ENCODE peak calls at places on chromosomes 12 and 14, in four cellular contexts. Q is thyroid gland; R is CD4-positive, alpha-beta T cell; T is astrocyte. V is an unnamed sample.

GRCh38 chr12:123075092-123075491 is 75.8 kb downstream of the PITPNM2 start:
- DNase-seq in Q (no peak), R (no peak), T (no peak), V (no peak)

GRCh38 chr12:6965714-6966113 is 4.8 kb downstream of the PHB2 start:
- DNase-seq in Q (no peak), R (no peak), T (no peak), V (no peak)

GRCh38 chr12:55743131-55743921 is 404 bp downstream of the GDF11 start:
- DNase-seq in Q (peak), R (peak), T (peak), V (peak)

GRCh38 chr14:60637138-60637489 is 12.2 kb downstream of the SIX1 start:
- DNase-seq in Q (no peak), R (no peak), T (no peak), V (no peak)

GRCh38 chr12:56104815-56105476 is 587 bp downstream of the PA2G4 start:
- DNase-seq in Q (peak), R (no peak), T (no peak), V (no peak)

GRCh38 chr12:106288510-106289195 is 13.9 kb upstream of the TCP11L2 start:
- DNase-seq in Q (no peak), R (no peak), T (peak), V (no peak)

GRCh38 chr12:124518051-124518932 is 49.1 kb downstream of the NCOR2 start:
- DNase-seq in Q (peak), R (no peak), T (peak), V (no peak)

GRCh38 chr12:69881771-69882170 is 56.7 kb downstream of the MYRFL start:
- DNase-seq in Q (no peak), R (no peak), T (no peak), V (no peak)

GRCh38 chr14:39425947-39426346 is 6.3 kb downstream of the FBXO33 start:
- DNase-seq in Q (no peak), R (no peak), T (no peak), V (no peak)

GRCh38 chr14:76644875-76645518 is 116.3 kb upstream of the VASH1 start:
- DNase-seq in Q (peak), R (no peak), T (no peak), V (no peak)

GRCh38 chr14:69519253-69519661 is 34.7 kb downstream of the PLEKHD1 start:
- DNase-seq in Q (peak), R (no peak), T (no peak), V (no peak)

GRCh38 chr12:53729659-53730058 is 2.4 kb upstream of the CALCOCO1 start:
- DNase-seq in Q (no peak), R (no peak), T (no peak), V (no peak)

GRCh38 chr14:57403521-57403864 is 13.1 kb downstream of the NAA30 start:
- DNase-seq in Q (no peak), R (no peak), T (no peak), V (no peak)

GRCh38 chr14:95522116-95522515 is 5.7 kb upstream of the SYNE3 start:
- DNase-seq in Q (no peak), R (no peak), T (no peak), V (no peak)

GRCh38 chr12:58919271-58920101 is 818 bp downstream of the LRIG3 start:
- DNase-seq in Q (peak), R (no peak), T (peak), V (no peak)

GRCh38 chr12:121465921-121466799 is 66.2 kb downstream of the RNF34 start:
- DNase-seq in Q (no peak), R (peak), T (no peak), V (peak)

GRCh38 chr12:263574-263973 is 938 bp upstream of the SLC6A13 start:
- DNase-seq in Q (no peak), R (no peak), T (peak), V (no peak)

GRCh38 chr14:104281768-104282301 is 143.4 kb downstream of the KIF26A start:
- DNase-seq in Q (no peak), R (no peak), T (no peak), V (no peak)

GRCh38 chr12:116441292-116441691 is 117.9 kb upstream of the MAP1LC3B2 start:
- DNase-seq in Q (peak), R (no peak), T (no peak), V (no peak)

GRCh38 chr12:55074771-55075170 is 51.4 kb upstream of the OR9K2 start:
- DNase-seq in Q (no peak), R (no peak), T (no peak), V (no peak)

GRCh38 chr12:52391618-52392002 is 6.2 kb upstream of the KRT84 start:
- DNase-seq in Q (peak), R (no peak), T (no peak), V (no peak)

GRCh38 chr14:71166434-71166833 is 259.2 kb downstream of the PCNX1 start:
- DNase-seq in Q (no peak), R (no peak), T (peak), V (no peak)

GRCh38 chr14:71320734-71321555 is 413.7 kb downstream of the PCNX1 start:
- DNase-seq in Q (peak), R (peak), T (peak), V (peak)

GRCh38 chr12:15689751-15690191 is 99.4 kb downstream of the EPS8 start:
- DNase-seq in Q (no peak), R (no peak), T (no peak), V (no peak)

GRCh38 chr12:76113800-76114757 is 29.6 kb upstream of the NAP1L1 start:
- DNase-seq in Q (no peak), R (no peak), T (no peak), V (no peak)

GRCh38 chr12:107477018-107477417 is 208.6 kb upstream of the PWP1 start:
- DNase-seq in Q (no peak), R (no peak), T (no peak), V (no peak)

GRCh38 chr12:24596768-24597388 is 352.0 kb downstream of the BCAT1 start:
- DNase-seq in Q (no peak), R (no peak), T (peak), V (no peak)

GRCh38 chr12:11174022-11174421 is 3.0 kb downstream of the SMIM10L1 start:
- DNase-seq in Q (no peak), R (no peak), T (no peak), V (no peak)

GRCh38 chr12:21566223-21566906 is 38.3 kb downstream of the GYS2 start:
- DNase-seq in Q (no peak), R (no peak), T (no peak), V (no peak)

GRCh38 chr14:93301821-93302447 is 30.9 kb downstream of the BTBD7 start:
- DNase-seq in Q (no peak), R (no peak), T (peak), V (no peak)

GRCh38 chr12:42961395-42961794 is 371.8 kb upstream of the PRICKLE1 start:
- DNase-seq in Q (peak), R (no peak), T (peak), V (no peak)

GRCh38 chr12:44015333-44015941 is 179.6 kb downstream of the TMEM117 start:
- DNase-seq in Q (no peak), R (no peak), T (peak), V (no peak)

GRCh38 chr12:60501124-60501729 is 905.4 kb downstream of the SLC16A7 start:
- DNase-seq in Q (no peak), R (no peak), T (peak), V (no peak)

GRCh38 chr14:61281186-61281676 is at the start of gene TMEM30B:
- DNase-seq in Q (peak), R (peak), T (no peak), V (peak)

GRCh38 chr12:82687020-82687951 is 580 bp downstream of the TMTC2 start:
- DNase-seq in Q (peak), R (peak), T (peak), V (peak)

GRCh38 chr12:47988073-47989022 is 15.9 kb downstream of the COL2A1 start:
- DNase-seq in Q (no peak), R (no peak), T (peak), V (no peak)

DNA sequence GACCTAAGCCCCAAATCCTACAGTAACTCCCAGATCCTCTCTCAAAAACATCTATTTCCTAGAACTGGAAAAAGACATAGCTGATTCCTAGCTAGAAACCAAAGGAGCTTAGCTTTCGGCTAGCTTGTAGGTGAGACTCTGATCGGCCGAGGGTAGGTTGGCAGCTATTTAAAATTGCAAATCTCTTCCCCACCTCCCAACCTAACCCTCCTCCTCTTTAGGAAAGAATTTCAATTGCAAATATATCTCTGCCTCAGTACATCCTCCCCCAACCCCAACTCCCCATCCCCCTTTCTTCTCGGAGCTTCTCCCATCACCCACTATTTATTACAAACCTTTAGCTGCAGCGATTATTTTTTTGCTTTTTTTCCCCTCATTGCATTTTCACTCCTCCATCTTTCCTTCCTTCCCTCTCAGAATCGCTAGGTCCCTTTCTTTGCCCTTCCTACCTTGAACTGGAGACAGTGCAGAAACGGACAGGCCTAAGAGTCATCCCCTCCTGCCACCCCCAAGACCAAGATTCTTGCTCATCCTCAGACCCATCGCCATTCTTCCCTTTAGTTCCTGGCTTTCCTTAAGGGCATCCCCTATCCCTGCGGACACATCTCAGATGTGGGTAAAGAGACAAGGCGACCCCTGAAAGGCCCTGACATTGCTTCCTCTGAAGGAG is 13.4 kb downstream of the ZFHX2 start:
- DNase-seq in Q (no peak), R (no peak), T (no peak), V (no peak)
- H3K27ac ChIP-seq in Q (no peak), R (no peak), T (no peak), V (no peak)

GRCh38 chr12:109443794-109444193 is 33.3 kb downstream of the KCTD10 start:
- DNase-seq in Q (peak), R (no peak), T (no peak), V (no peak)
- H3K27ac ChIP-seq in Q (peak), R (no peak), T (no peak), V (no peak)

GRCh38 chr12:3656946-3657622 is 95.8 kb downstream of the CRACR2A start:
- DNase-seq in Q (no peak), R (no peak), T (no peak), V (no peak)

GRCh38 chr12:3655331-3655900 is 97.5 kb downstream of the CRACR2A start:
- DNase-seq in Q (peak), R (no peak), T (no peak), V (peak)

GRCh38 chr12:3646561-3647241 is 106.2 kb downstream of the CRACR2A start:
- DNase-seq in Q (peak), R (no peak), T (no peak), V (no peak)

GRCh38 chr12:3647504-3647903 is 105.4 kb downstream of the CRACR2A start:
- DNase-seq in Q (no peak), R (no peak), T (no peak), V (no peak)

DNA sequence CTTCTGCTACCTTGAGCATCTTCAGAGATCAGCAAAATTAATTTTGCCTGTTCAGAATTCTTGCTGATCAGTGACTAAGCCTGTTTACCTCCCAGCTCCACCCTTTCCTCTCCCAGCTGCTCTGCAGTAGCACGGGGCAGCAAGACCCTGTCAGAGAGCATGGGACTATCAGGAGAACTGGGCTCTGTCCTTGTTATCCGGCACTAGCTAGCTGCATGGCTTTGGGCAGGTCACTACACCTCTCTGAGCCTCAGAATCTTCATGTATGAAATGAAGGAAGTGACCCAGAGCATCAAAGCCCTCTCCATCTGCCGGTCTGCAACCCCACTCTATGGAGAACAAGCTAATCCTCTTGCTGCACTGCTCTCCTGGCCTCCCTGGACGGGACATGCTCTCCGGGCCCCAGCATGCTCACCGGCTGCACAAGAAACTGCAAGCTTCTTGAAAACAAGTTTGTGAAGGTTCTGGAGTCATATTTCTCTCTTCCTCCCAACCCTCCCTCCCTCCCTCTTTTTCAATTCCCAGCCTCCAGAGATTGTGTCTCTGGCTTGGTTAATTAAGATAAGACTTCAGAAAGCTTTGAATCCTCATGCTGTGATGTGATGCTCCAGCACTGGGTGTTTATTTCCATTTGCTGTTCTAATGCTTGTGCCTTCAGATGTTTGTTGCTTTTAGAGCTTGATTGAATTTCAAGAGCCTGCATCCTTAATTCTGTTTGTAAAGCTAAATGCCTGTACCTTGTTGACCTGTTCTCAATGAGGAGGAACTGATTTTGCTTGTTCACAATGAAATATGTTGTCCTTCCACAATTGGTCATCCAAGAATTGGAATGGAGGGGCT is 101.1 kb downstream of the CRACR2A start:
- DNase-seq in Q (peak), R (no peak), T (no peak), V (no peak)
- H3K27ac ChIP-seq in Q (no peak), R (no peak), T (no peak), V (no peak)

DNA sequence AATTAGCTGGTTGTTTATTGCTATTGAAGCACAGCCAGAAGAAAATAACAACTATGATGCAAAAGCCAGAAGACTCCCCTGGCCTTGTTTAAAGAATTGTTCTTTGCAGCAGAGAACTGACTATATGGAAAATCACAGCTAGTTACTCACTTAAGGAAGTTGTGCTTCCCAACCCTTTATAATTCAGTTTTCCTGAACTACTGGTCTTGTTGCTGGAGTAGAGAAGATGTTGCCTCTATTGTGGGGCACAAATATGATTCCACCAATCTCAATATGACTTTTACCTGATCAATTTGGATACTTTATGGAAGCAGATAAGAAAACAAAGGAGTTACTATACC is 586.7 kb downstream of the LRFN5 start:
- DNase-seq in Q (no peak), R (no peak), T (no peak), V (no peak)
- H3K27ac ChIP-seq in Q (no peak), R (no peak), T (peak), V (no peak)

GRCh38 chr12:49588281-49588680 is 17.2 kb downstream of the FAM186B start:
- DNase-seq in Q (no peak), R (no peak), T (no peak), V (no peak)

GRCh38 chr12:49582840-49583239 is 14.9 kb upstream of the MCRS1 start:
- DNase-seq in Q (peak), R (no peak), T (no peak), V (no peak)

GRCh38 chr12:49583361-49584094 is 15.6 kb upstream of the MCRS1 start:
- DNase-seq in Q (no peak), R (no peak), T (no peak), V (no peak)

GRCh38 chr12:49587174-49587908 is 18.1 kb downstream of the FAM186B start:
- DNase-seq in Q (no peak), R (no peak), T (no peak), V (no peak)

DNA sequence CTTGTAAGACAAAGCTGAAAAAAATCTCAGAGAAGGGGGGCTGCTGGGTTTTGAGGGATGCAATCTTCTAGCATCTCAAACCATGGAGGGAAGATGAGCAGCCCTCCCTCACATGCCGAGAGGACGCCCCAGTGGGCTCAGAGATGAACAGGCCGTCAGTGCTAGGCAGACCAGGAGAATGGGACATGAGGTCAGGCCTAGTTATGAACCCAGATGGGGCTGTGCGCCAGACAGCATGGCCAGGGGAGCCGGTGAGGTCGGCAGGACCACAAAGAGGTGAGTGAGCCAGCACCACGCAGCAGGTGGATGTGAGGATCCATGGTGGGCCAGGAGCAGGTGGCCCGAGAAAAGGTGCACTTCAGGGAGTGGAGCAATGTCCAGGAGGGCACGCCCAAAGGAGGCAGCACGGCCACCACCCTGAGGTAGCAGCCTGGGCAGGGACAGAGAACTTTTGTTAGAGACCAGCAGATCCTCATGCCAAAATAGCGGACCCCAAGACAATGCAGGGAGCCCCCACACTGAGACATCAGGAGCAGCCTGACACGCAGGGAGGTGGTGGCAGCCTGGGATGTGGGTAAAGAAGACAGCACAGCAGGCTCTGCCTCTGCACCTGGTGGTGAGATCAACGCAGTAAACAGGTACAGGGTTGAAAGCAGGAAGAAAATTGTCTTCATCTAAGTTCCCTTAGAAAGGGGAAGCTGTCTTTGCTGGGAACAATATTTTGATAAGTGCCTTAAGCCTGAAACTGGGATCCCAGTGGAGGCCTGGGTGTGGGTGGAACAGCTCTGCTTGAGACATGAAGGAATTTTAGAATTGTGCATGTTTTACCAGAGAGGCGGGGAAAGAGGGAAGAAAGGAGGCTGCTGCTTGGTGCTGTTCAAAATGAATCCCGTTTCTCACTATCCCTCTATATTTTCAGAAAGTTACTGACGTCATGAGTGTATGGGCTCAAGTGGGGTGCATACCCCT is 17.8 kb upstream of the MCRS1 start:
- DNase-seq in Q (no peak), R (no peak), T (no peak), V (no peak)
- H3K27ac ChIP-seq in Q (no peak), R (no peak), T (no peak), V (no peak)

GRCh38 chr14:64442300-64442988 is 22.9 kb upstream of the AKAP5 start:
- DNase-seq in Q (peak), R (no peak), T (no peak), V (no peak)
- H3K27ac ChIP-seq in Q (peak), R (no peak), T (no peak), V (no peak)